ENCODE peak calls at places on chromosomes 2 and 18, in eight cellular contexts. V is HFF-Myc, I is tibial artery, K is endothelial cell of umbilical vein, E is ovary, F is prostate gland, C is HCT116, S is bronchial epithelial cell. M is an unnamed sample.

GRCh38 chr2:10406016-10406415 is 42.1 kb downstream of the ODC1 start:
- DNase-seq in V (no peak), I (peak), K (no peak), E (no peak), F (no peak), C (no peak), S (no peak), M (no peak)

GRCh38 chr18:8538935-8539334 is 70.3 kb upstream of the RAB12 start:
- DNase-seq in V (no peak), I (no peak), K (no peak), E (no peak), F (no peak), C (no peak), S (no peak), M (no peak)

GRCh38 chr2:171550613-171551012 is 28.3 kb downstream of the CYBRD1 start:
- DNase-seq in V (no peak), I (no peak), K (no peak), E (no peak), F (no peak), C (no peak), S (no peak), M (no peak)

GRCh38 chr18:57885931-57886330 is 82.8 kb upstream of the ATP8B1 start:
- DNase-seq in V (no peak), I (no peak), K (no peak), E (no peak), F (no peak), C (no peak), S (peak), M (no peak)

GRCh38 chr18:48002933-48003365 is 72.5 kb upstream of the SMAD2 start:
- DNase-seq in V (no peak), I (peak), K (peak), E (no peak), F (no peak), C (peak), S (peak), M (peak)

GRCh38 chr2:25373269-25373981 is 31.7 kb upstream of the DNMT3A start:
- DNase-seq in V (no peak), I (peak), K (no peak), E (peak), F (peak), C (no peak), S (peak), M (no peak)

GRCh38 chr18:44502790-44503189 is 177.9 kb upstream of the SETBP1 start:
- DNase-seq in V (no peak), I (no peak), K (no peak), E (no peak), F (no peak), C (no peak), S (no peak), M (no peak)

GRCh38 chr2:37780097-37780676 is 108.7 kb upstream of the CDC42EP3 start:
- DNase-seq in V (no peak), I (no peak), K (no peak), E (no peak), F (no peak), C (no peak), S (peak), M (no peak)

GRCh38 chr2:207039225-207039624 is 99.9 kb downstream of the CPO start:
- DNase-seq in V (no peak), I (no peak), K (no peak), E (no peak), F (no peak), C (no peak), S (peak), M (no peak)

GRCh38 chr2:11580697-11581096 is 46.9 kb downstream of the GREB1 start:
- DNase-seq in V (no peak), I (no peak), K (no peak), E (no peak), F (no peak), C (no peak), S (no peak), M (no peak)

GRCh38 chr2:234952270-234953115 is 676 bp downstream of the SH3BP4 start:
- DNase-seq in V (no peak), I (peak), K (peak), E (peak), F (no peak), C (no peak), S (no peak), M (no peak)

GRCh38 chr2:127064642-127065250 is 42.2 kb downstream of the BIN1 start:
- DNase-seq in V (peak), I (peak), K (peak), E (peak), F (peak), C (peak), S (peak), M (peak)
- TF ChIP-seq CTCF in V (peak), I (no peak), K (peak), E (no peak), F (no peak), C (no peak), S (no peak), M (peak)

GRCh38 chr2:218995972-218996644 is 2.9 kb upstream of the CRYBA2 start:
- DNase-seq in V (peak), I (peak), K (peak), E (peak), F (peak), C (peak), S (peak), M (peak)
- H3K4me3 ChIP-seq in V (peak), I (peak), K (no peak), E (peak), F (peak), C (peak), S (peak), M (peak)

GRCh38 chr18:9809686-9810085 is 76.1 kb upstream of the TXNDC2 start:
- DNase-seq in V (no peak), I (no peak), K (no peak), E (no peak), F (no peak), C (no peak), S (no peak), M (no peak)
- TF ChIP-seq CTCF in V (no peak), I (no peak), K (no peak), E (no peak), F (no peak), C (no peak), S (no peak), M (no peak)

GRCh38 chr2:181810823-181811695 is 80.5 kb upstream of the ITPRID2 start:
- DNase-seq in V (peak), I (no peak), K (peak), E (no peak), F (peak), C (peak), S (peak), M (peak)
- H3K4me3 ChIP-seq in V (no peak), I (no peak), K (no peak), E (no peak), F (no peak), C (no peak), S (no peak), M (no peak)

DNA sequence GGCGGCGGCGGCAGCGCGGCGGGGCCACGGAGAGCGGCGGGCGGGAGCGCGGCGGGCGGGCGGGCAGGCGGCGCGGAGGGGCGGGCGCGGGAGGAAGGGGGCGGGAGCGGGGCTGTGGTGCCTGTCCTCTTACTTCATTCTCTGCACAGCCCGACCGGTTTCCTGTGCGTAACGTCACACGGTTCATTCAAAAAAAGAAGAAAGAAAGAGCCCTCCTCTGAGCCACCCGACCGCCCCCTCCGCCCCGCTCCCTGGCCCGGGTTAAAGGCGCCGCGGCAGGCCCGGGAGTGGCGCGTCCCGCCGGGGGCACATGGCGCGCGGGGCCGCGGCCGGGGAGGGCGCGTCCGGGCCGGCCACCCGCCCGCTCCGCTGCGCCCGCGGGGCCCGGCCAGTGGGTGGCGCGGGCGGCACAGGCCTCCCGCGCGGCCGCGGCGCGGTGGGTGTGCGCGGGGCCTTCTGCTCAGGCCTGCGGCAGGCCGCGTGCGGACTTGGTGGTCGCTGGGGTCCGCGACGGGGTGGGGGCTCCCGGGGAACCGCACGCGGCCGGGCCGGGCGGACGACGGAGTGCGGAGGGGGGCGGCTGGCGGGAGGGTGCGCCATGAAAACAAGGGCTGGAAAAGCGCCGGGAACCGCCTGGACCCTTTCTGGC is 596 bp upstream of the BCL2 start:
- DNase-seq in V (no peak), I (peak), K (peak), E (peak), F (peak), C (peak), S (peak), M (no peak)
- TF ChIP-seq CTCF in V (no peak), I (peak), K (no peak), E (peak), F (no peak), C (no peak), S (no peak), M (no peak)